ENCODE peak calls at places on chromosomes 7 and 10, in four cellular contexts. N is sigmoid colon, Y is IMR-90, G is uterus. O is an unnamed sample.

GRCh38 chr7:18198868-18199267 is 171.2 kb upstream of the PRPS1L1 start:
- DNase-seq in N (no peak), G (no peak), Y (no peak), O (no peak)

GRCh38 chr10:119209736-119210355 is 2.5 kb downstream of the GRK5 start:
- DNase-seq in Y (peak), G (no peak), N (no peak), O (no peak)

GRCh38 chr7:132393789-132394261 is 182.4 kb downstream of the PLXNA4 start:
- DNase-seq in G (peak), Y (no peak), N (peak), O (no peak)

GRCh38 chr10:119498889-119499864 is 43.3 kb downstream of the RGS10 start:
- DNase-seq in N (no peak), G (no peak), Y (peak), O (no peak)

GRCh38 chr7:251446-252175 is 38.4 kb upstream of the FOXL3 start:
- DNase-seq in Y (no peak), G (no peak), N (no peak), O (no peak)

GRCh38 chr7:27400168-27400567 is 157.6 kb downstream of the EVX1 start:
- DNase-seq in Y (no peak), G (no peak), N (no peak), O (no peak)

GRCh38 chr7:76318488-76319353 is 16.2 kb downstream of the HSPB1 start:
- DNase-seq in G (peak), Y (peak), N (peak), O (peak)

GRCh38 chr7:23184709-23185354 is 3.0 kb downstream of the NUP42 start:
- DNase-seq in Y (peak), G (peak), N (no peak), O (peak)

DNA sequence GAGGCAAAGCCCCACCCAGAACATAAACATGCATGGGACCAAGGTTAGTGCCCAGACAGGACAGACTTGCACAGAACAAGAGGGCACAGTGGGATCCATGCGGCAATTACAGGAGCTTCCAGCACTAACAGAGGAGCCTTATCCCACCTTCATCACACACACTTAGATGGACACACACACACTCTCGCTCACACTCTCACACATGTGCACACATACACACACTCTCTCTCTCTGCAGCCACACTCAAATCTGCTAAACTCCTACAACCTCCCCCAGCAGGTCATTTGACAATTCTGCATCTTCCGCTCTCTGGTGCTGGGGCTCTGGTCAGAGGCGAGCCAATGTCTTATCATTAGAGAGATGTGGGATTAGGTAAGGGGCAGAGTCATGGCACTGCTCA is 120.5 kb downstream of the UBE2H start:
- DNase-seq in G (no peak), N (no peak), Y (no peak), O (no peak)
- TF ChIP-seq POLR2A in G (no peak), N (no peak), Y (no peak), O (no peak)

GRCh38 chr10:73791871-73792400 is 6.5 kb downstream of the ZSWIM8 start:
- DNase-seq in N (no peak), G (no peak), Y (no peak), O (no peak)
- TF ChIP-seq POLR2A in N (no peak), G (no peak), Y (no peak), O (no peak)

DNA sequence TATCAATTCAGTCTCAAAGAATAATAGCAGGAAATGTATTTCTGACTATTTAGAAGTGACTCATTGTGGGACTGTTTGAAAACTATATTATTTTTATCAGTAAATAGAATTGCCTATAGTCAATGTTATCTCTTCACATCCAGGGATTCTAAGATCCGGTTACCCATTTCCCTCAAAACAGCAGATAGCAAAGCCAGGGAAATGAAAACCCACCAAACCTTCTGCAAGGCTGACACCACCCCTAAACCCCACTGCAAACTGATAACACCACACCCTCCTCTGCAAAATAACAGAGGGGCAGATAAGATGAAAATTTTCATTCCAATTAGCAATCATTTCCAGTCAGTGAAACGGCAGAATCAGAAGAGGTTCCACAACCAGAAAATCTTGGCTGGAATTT is 179.7 kb upstream of the BMPER start:
- DNase-seq in Y (no peak), G (no peak), N (no peak), O (no peak)
- TF ChIP-seq POLR2A in Y (no peak), G (no peak), N (no peak), O (no peak)

GRCh38 chr7:100852048-100852872 is at the start of gene SLC12A9:
- DNase-seq in Y (peak), G (peak), N (peak), O (peak)
- TF ChIP-seq POLR2A in Y (peak), G (peak), N (no peak), O (peak)

DNA sequence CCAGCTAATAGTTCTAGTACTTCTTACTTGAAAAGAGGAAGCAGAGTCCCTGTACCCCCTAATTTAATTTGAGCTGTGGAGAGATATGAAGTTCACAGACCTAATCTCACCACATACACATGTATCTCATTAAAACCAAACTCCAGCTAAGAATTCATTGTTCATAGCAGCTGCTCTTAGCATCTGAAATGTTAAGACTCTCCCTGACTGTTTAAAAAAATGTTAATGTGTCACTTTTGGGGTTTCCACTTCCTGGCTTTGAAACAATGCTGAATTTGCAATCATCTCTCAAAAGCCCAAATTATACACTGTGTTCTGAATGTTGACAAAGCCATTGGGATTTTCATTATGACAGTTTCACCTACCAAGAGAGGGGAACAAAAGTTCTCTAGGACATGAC is 16.1 kb upstream of the MRC1 start:
- DNase-seq in G (no peak), Y (no peak), N (no peak), O (no peak)
- TF ChIP-seq POLR2A in G (no peak), Y (no peak), N (no peak), O (no peak)

O was measured in H54.